ENCODE peak calls at places on chromosomes 2 and 18, in seven cellular contexts. C is AG10803, G is Calu3, W is heart right ventricle, Q is neural progenitor cell, I is GM13977, E is kidney. N is an unnamed sample.

GRCh38 chr2:37782155-37782673 is 110.8 kb upstream of the CDC42EP3 start:
- DNase-seq in Q (no peak), E (no peak), G (no peak), I (no peak), W (no peak), C (no peak), N (no peak)

GRCh38 chr18:34085140-34085739 is 139.5 kb downstream of the NOL4 start:
- DNase-seq in E (no peak), C (no peak), W (no peak), Q (no peak), I (no peak), G (no peak), N (no peak)

GRCh38 chr18:2570772-2571199 is 519 bp downstream of the METTL4 start:
- DNase-seq in E (peak), W (peak), G (peak), Q (peak), I (peak), C (peak), N (peak)

GRCh38 chr18:60377778-60378469 is 5.3 kb upstream of the MC4R start:
- DNase-seq in I (no peak), G (no peak), W (no peak), Q (no peak), E (no peak), C (peak), N (no peak)

GRCh38 chr2:120870467-120870788 is 134.8 kb downstream of the GLI2 start:
- DNase-seq in I (no peak), W (no peak), Q (no peak), C (no peak), G (no peak), E (no peak), N (no peak)

GRCh38 chr2:195238366-195238765 is 418.7 kb upstream of the SLC39A10 start:
- DNase-seq in Q (no peak), I (no peak), C (no peak), E (no peak), G (no peak), W (no peak), N (no peak)

GRCh38 chr2:237498341-237498740 is 11.3 kb downstream of the MLPH start:
- DNase-seq in G (no peak), W (no peak), I (no peak), E (peak), C (peak), Q (no peak), N (no peak)

GRCh38 chr18:55732227-55733106 is 144.5 kb upstream of the TCF4 start:
- DNase-seq in C (peak), I (no peak), G (no peak), E (no peak), W (no peak), Q (no peak), N (no peak)

GRCh38 chr18:28078849-28079248 is 98.1 kb downstream of the CDH2 start:
- DNase-seq in C (no peak), W (no peak), G (no peak), I (no peak), Q (no peak), E (no peak), N (no peak)

GRCh38 chr2:38466849-38467767 is 90.0 kb upstream of the ATL2 start:
- DNase-seq in I (no peak), Q (no peak), E (no peak), C (no peak), G (no peak), W (no peak), N (no peak)

GRCh38 chr18:10020176-10020575 is 106.4 kb downstream of the VAPA start:
- DNase-seq in E (no peak), G (peak), C (peak), W (no peak), Q (no peak), I (no peak), N (no peak)

GRCh38 chr2:135570884-135571283 is 39.6 kb downstream of the R3HDM1 start:
- DNase-seq in G (no peak), I (no peak), Q (no peak), C (no peak), E (no peak), W (no peak), N (no peak)

DNA sequence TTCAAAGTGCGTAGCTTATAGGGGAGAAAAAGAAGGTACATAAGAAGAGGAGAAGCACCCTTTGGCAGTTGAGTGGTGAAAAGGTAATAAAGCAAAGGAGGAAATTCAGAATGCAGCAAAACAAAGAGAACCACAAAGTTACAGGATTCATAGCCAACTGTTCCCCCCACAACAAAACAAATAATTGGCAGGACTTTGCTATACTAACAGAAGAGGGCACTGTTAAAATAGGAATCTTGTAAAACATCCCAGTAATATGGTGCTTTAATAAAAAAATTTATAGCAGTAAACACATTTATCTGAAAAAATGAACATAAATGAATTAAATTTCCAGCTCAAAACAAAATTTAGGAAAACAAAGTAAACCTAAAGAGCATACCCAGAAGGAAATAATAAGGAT is 42.3 kb downstream of the R3HDM1 start:
- DNase-seq in E (no peak), C (no peak), I (no peak), Q (no peak), W (no peak), G (no peak), N (no peak)
- TF ChIP-seq CTCF in E (no peak), C (no peak), I (no peak), Q (peak), W (no peak), G (no peak), N (no peak)

DNA sequence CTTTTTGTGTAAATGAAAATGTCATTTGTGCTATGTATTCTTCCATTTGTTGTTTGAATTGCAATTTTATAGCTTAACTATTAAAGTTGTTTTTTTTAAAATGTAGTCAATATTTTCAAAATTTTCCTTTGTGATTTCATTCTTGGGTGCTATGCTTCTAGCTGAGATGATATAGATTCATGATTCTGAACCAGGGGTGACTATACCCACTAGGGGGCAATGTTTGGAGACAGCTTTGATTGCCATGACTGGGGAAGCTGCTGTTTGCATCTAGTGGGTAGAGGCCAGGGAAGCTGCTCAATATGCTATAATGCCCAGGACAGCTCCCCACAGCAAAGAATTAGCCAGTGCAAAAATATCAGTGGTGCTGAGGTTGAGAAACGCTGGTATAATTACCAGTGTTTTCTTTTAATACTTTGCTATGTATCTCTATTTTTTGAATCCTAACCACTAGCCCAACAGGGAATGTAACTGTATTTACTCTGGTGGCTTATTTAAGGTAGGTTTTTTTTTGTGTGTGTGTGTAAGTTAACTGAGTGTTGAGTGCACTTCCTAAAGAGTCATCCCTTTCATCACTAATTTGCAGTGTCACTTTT is 99.7 kb downstream of the MEP1B start:
- DNase-seq in Q (peak), E (no peak), W (no peak), G (peak), I (peak), C (peak), N (peak)
- TF ChIP-seq CTCF in Q (peak), E (peak), W (peak), G (peak), I (peak), C (peak), N (peak)

GRCh38 chr2:241702405-241703127 is 727 bp downstream of the ING5 start:
- DNase-seq in G (peak), C (peak), W (peak), I (peak), E (peak), Q (peak), N (peak)
- TF ChIP-seq CTCF in G (peak), C (peak), W (peak), I (peak), E (peak), Q (peak), N (peak)

GRCh38 chr2:169694894-169695260 is 608 bp downstream of the PHOSPHO2 start:
- DNase-seq in C (no peak), W (no peak), Q (no peak), I (no peak), G (no peak), E (no peak), N (no peak)

GRCh38 chr2:169696381-169696780 is 2.1 kb downstream of the PHOSPHO2 start:
- DNase-seq in G (no peak), Q (no peak), W (no peak), C (no peak), E (no peak), I (no peak), N (no peak)

GRCh38 chr2:169690958-169691357 is 3.2 kb downstream of the CFAP210 start:
- DNase-seq in C (no peak), Q (no peak), E (no peak), I (no peak), W (no peak), G (no peak), N (no peak)

GRCh38 chr2:169694113-169694893 is at the start of the genes CFAP210 and PHOSPHO2:
- DNase-seq in I (peak), E (peak), Q (peak), W (peak), C (peak), G (peak), N (peak)

GRCh38 chr2:169693344-169693743 is 861 bp downstream of the CFAP210 start:
- DNase-seq in G (peak), W (no peak), Q (no peak), C (no peak), I (no peak), E (no peak), N (no peak)
- TF ChIP-seq CTCF in G (peak), W (no peak), Q (peak), C (no peak), I (peak), E (peak), N (peak)

GRCh38 chr18:30971338-30971956 is 71.1 kb downstream of the DSC3 start:
- DNase-seq in E (no peak), G (no peak), W (no peak), Q (peak), I (peak), C (peak), N (peak)
- TF ChIP-seq CTCF in E (peak), G (peak), W (peak), Q (peak), I (peak), C (peak), N (peak)

GRCh38 chr2:173287594-173287993 is 67.1 kb upstream of the CDCA7 start:
- DNase-seq in E (no peak), I (no peak), W (no peak), G (no peak), Q (no peak), C (no peak), N (no peak)

GRCh38 chr2:173288561-173288960 is 66.1 kb upstream of the CDCA7 start:
- DNase-seq in E (no peak), I (no peak), W (no peak), G (no peak), C (peak), Q (no peak), N (no peak)

GRCh38 chr2:173282795-173283545 is 71.7 kb upstream of the CDCA7 start:
- DNase-seq in C (no peak), E (no peak), G (no peak), Q (no peak), I (no peak), W (no peak), N (no peak)

GRCh38 chr2:173290046-173290445 is 64.6 kb upstream of the CDCA7 start:
- DNase-seq in W (no peak), E (no peak), Q (no peak), C (no peak), I (no peak), G (no peak), N (no peak)

GRCh38 chr2:173286153-173286809 is 68.4 kb upstream of the CDCA7 start:
- DNase-seq in W (no peak), Q (no peak), I (peak), E (no peak), G (peak), C (no peak), N (peak)
- TF ChIP-seq CTCF in W (no peak), Q (no peak), I (peak), E (no peak), G (peak), C (no peak), N (no peak)

GRCh38 chr2:71460056-71460455 is 6.7 kb downstream of the DYSF start:
- DNase-seq in E (no peak), C (no peak), W (no peak), I (no peak), Q (no peak), G (no peak), N (no peak)

GRCh38 chr2:71462056-71462605 is 8.8 kb downstream of the DYSF start:
- DNase-seq in G (no peak), E (no peak), W (no peak), Q (no peak), C (no peak), I (no peak), N (no peak)

GRCh38 chr2:71459084-71459431 is 5.7 kb downstream of the DYSF start:
- DNase-seq in E (no peak), G (no peak), Q (no peak), C (peak), W (no peak), I (no peak), N (no peak)

GRCh38 chr2:71461304-71461671 is 7.9 kb downstream of the DYSF start:
- DNase-seq in I (no peak), G (no peak), Q (no peak), E (no peak), C (no peak), W (no peak), N (no peak)

DNA sequence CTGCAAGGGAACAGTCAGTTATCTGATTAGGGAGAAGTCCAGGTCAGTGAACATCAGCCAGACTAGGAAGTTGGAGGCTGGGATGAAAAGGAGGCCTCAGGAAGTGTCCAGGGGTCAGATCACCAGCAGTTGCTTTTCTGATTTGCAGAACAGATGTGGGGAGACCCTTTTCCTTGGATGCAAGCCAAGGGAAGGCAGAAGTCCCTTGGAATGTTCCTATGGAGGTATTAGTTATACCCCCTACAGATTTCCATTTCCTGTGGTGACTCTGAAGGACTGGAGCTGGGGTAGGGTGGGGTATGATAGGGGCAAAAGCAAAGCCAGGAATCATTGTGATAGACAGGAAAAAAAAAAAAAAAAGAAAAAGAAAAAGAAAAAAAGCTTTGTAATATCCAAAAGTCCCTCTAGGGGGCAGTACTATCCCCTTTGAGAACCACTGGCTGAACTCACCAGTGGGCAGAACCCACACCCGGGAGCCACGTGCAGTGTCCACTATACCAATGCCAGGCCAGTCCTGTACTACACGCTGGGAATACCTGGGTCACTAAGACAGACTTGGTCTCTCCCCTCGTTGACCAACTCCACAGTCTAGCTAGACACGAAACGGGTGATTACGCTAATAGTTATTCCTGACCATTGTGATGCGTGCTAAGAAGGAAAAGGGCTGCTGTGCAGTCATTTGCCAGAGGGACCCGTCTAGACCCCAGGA is 7.4 kb downstream of the DYSF start:
- DNase-seq in E (no peak), I (no peak), Q (peak), C (peak), G (no peak), W (peak), N (no peak)
- TF ChIP-seq CTCF in E (peak), I (peak), Q (peak), C (peak), G (peak), W (peak), N (no peak)

GRCh38 chr2:209762564-209762963 is 9.1 kb upstream of the UNC80 start:
- DNase-seq in W (no peak), C (no peak), I (no peak), E (no peak), Q (no peak), G (no peak), N (no peak)
- TF ChIP-seq CTCF in W (no peak), C (no peak), I (no peak), E (no peak), Q (no peak), G (no peak), N (no peak)

GRCh38 chr2:144096531-144096930 is 423.4 kb downstream of the ZEB2 start:
- DNase-seq in C (peak), W (no peak), E (no peak), I (no peak), Q (no peak), G (no peak), N (no peak)
- TF ChIP-seq CTCF in C (no peak), W (no peak), E (no peak), I (no peak), Q (no peak), G (no peak), N (no peak)

GRCh38 chr2:45242161-45242741 is 233.0 kb upstream of the SIX2 start:
- DNase-seq in C (peak), E (no peak), I (no peak), Q (no peak), W (no peak), G (no peak), N (no peak)

GRCh38 chr2:45236268-45236667 is 227.0 kb upstream of the SIX2 start:
- DNase-seq in E (no peak), C (no peak), Q (no peak), W (no peak), G (no peak), I (no peak), N (no peak)

GRCh38 chr2:45237128-45237527 is 227.9 kb upstream of the SIX2 start:
- DNase-seq in E (no peak), Q (no peak), G (no peak), C (no peak), W (no peak), I (no peak), N (no peak)

GRCh38 chr2:45241061-45241561 is 231.9 kb upstream of the SIX2 start:
- DNase-seq in Q (no peak), I (no peak), E (no peak), G (no peak), W (no peak), C (peak), N (no peak)

DNA sequence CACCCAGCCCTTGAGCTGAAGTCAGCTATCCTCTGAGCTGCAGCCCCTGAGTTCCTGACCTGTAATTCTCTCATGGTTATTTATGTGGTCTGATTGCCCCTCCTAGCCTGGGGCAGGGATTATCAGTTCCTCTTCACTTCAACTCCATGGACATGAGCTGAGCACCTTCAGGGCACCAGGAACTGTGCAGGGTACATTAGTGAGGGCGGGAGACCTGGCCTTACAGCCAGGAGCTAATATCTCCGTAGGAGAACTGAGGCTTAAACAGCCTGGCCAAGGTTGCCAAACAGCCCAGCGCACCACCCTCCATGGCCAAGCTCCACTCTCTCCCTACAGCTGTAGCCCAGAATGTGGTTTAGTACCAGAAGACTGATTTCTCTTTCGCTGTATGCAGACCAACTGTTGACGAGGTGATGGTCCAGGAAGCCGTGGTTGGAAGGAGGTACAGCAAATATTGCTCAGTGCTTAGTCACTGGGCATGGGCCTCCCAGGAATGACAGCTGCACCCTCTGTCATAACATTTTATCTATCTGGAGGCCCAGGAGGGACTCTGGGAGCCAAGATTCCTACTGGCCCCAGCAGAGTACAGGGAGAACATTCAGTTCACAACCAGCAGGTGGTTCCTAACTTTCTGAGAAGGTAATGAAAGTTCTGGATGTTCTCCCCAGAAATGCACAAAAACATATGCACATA is 228.7 kb upstream of the SIX2 start:
- DNase-seq in E (no peak), G (peak), I (no peak), Q (no peak), C (peak), W (no peak), N (no peak)
- TF ChIP-seq CTCF in E (no peak), G (no peak), I (no peak), Q (no peak), C (peak), W (no peak), N (no peak)